ENCODE peak calls at places on chromosomes 13 and 19, in six cellular contexts. One of them, this sample, is unnamed.
A peak's percentile ranks its signal among the peaks of the same experiment; 100 is the strongest.

GRCh38 chr19:30651066-30651465 is 278.9 kb downstream of the ZNF536 start:
- DNase-seq in upper lobe of left lung: no peak
- DNase-seq in stomach: no peak
- DNase-seq in uterus: no peak
- DNase-seq in thyroid gland: no peak
- DNase-seq in heart left ventricle: no peak
- DNase-seq in this sample: peak; percentile 74

GRCh38 chr19:29971648-29972047 is 29.6 kb downstream of the URI1 start:
- DNase-seq in upper lobe of left lung: no peak
- DNase-seq in stomach: no peak
- DNase-seq in thyroid gland: no peak
- DNase-seq in heart left ventricle: no peak
- DNase-seq in uterus: no peak
- DNase-seq in this sample: no peak

GRCh38 chr19:42095814-42096230 is 19.9 kb downstream of the ZNF574 start:
- DNase-seq in thyroid gland: no peak
- DNase-seq in upper lobe of left lung: no peak
- DNase-seq in heart left ventricle: no peak
- DNase-seq in uterus: no peak
- DNase-seq in stomach: no peak
- DNase-seq in this sample: no peak

GRCh38 chr13:107192289-107192688 is 624.4 kb upstream of the ARGLU1 start:
- DNase-seq in thyroid gland: no peak
- DNase-seq in uterus: no peak
- DNase-seq in stomach: peak; percentile 37
- DNase-seq in heart left ventricle: no peak
- DNase-seq in upper lobe of left lung: peak; percentile 54
- DNase-seq in this sample: no peak

GRCh38 chr13:74187564-74187963 is 53.4 kb upstream of the KLF12 start:
- DNase-seq in thyroid gland: no peak
- DNase-seq in stomach: no peak
- DNase-seq in heart left ventricle: no peak
- DNase-seq in upper lobe of left lung: no peak
- DNase-seq in uterus: no peak
- DNase-seq in this sample: no peak

GRCh38 chr19:5057860-5058259 is 88.9 kb downstream of the KDM4B start:
- DNase-seq in thyroid gland: no peak
- DNase-seq in uterus: no peak
- DNase-seq in heart left ventricle: no peak
- DNase-seq in stomach: no peak
- DNase-seq in upper lobe of left lung: no peak
- DNase-seq in this sample: no peak

GRCh38 chr13:66402071-66402470 is 828.1 kb downstream of the PCDH9 start:
- DNase-seq in upper lobe of left lung: no peak
- DNase-seq in thyroid gland: no peak
- DNase-seq in heart left ventricle: no peak
- DNase-seq in uterus: no peak
- DNase-seq in stomach: no peak
- DNase-seq in this sample: no peak

GRCh38 chr13:34358811-34359513 is 541.0 kb downstream of the RFC3 start:
- DNase-seq in uterus: no peak
- DNase-seq in upper lobe of left lung: no peak
- DNase-seq in stomach: no peak
- DNase-seq in thyroid gland: no peak
- DNase-seq in heart left ventricle: no peak
- DNase-seq in this sample: no peak

GRCh38 chr13:71659427-71659826 is 207.6 kb downstream of the DACH1 start:
- DNase-seq in upper lobe of left lung: no peak
- DNase-seq in uterus: no peak
- DNase-seq in heart left ventricle: no peak
- DNase-seq in stomach: no peak
- DNase-seq in thyroid gland: no peak
- DNase-seq in this sample: no peak

GRCh38 chr19:9671654-9672053 is 3.2 kb downstream of the ZNF562 start:
- DNase-seq in upper lobe of left lung: no peak
- DNase-seq in uterus: no peak
- DNase-seq in heart left ventricle: no peak
- DNase-seq in stomach: no peak
- DNase-seq in thyroid gland: no peak
- DNase-seq in this sample: no peak

GRCh38 chr13:75318138-75318833 is 163.7 kb downstream of the TBC1D4 start:
- DNase-seq in thyroid gland: no peak
- DNase-seq in heart left ventricle: no peak
- DNase-seq in stomach: no peak
- DNase-seq in uterus: no peak
- DNase-seq in upper lobe of left lung: no peak
- DNase-seq in this sample: no peak

GRCh38 chr13:42055500-42056085 is 7.1 kb downstream of the DGKH start:
- DNase-seq in upper lobe of left lung: no peak
- DNase-seq in stomach: no peak
- DNase-seq in uterus: no peak
- DNase-seq in thyroid gland: no peak
- DNase-seq in heart left ventricle: no peak
- DNase-seq in this sample: no peak

GRCh38 chr13:113922412-113923118 is 51.3 kb downstream of the C13orf46 start:
- DNase-seq in stomach: peak; percentile 11
- DNase-seq in thyroid gland: no peak
- DNase-seq in heart left ventricle: no peak
- DNase-seq in upper lobe of left lung: peak; percentile 7
- DNase-seq in uterus: peak; percentile 6
- DNase-seq in this sample: peak; percentile 62

GRCh38 chr19:10001899-10002298 is 8.4 kb downstream of the COL5A3 start:
- DNase-seq in upper lobe of left lung: no peak
- DNase-seq in heart left ventricle: peak; percentile 73
- DNase-seq in stomach: peak; percentile 67
- DNase-seq in uterus: no peak
- DNase-seq in thyroid gland: peak; percentile 11
- DNase-seq in this sample: no peak

GRCh38 chr19:31883299-31883990 is 462.0 kb upstream of the ZNF507 start:
- DNase-seq in heart left ventricle: no peak
- DNase-seq in stomach: no peak
- DNase-seq in thyroid gland: no peak
- DNase-seq in upper lobe of left lung: no peak
- DNase-seq in uterus: no peak
- DNase-seq in this sample: peak; percentile 82

GRCh38 chr13:98941118-98941517 is 36.7 kb downstream of the DOCK9 start:
- DNase-seq in thyroid gland: no peak
- DNase-seq in upper lobe of left lung: no peak
- DNase-seq in stomach: no peak
- DNase-seq in uterus: no peak
- DNase-seq in heart left ventricle: no peak
- DNase-seq in this sample: no peak

GRCh38 chr19:45881909-45882528 is 3.9 kb downstream of the IRF2BP1 start:
- DNase-seq in stomach: peak; percentile 81
- DNase-seq in uterus: no peak
- DNase-seq in heart left ventricle: no peak
- DNase-seq in upper lobe of left lung: no peak
- DNase-seq in thyroid gland: no peak
- DNase-seq in this sample: no peak

GRCh38 chr19:50565984-50566903 is 2.0 kb downstream of the LRRC4B start:
- DNase-seq in thyroid gland: no peak
- DNase-seq in stomach: no peak
- DNase-seq in upper lobe of left lung: no peak
- DNase-seq in heart left ventricle: no peak
- DNase-seq in uterus: no peak
- DNase-seq in this sample: no peak

GRCh38 chr13:57629821-57630235 is 1.7 kb upstream of the PCDH17 start:
- DNase-seq in uterus: peak; percentile 74
- DNase-seq in upper lobe of left lung: peak; percentile 65
- DNase-seq in thyroid gland: peak; percentile 48
- DNase-seq in heart left ventricle: peak; percentile 91
- DNase-seq in stomach: peak; percentile 67
- DNase-seq in this sample: peak; percentile 58

GRCh38 chr13:66264976-66265375 is 965.2 kb downstream of the PCDH9 start:
- DNase-seq in uterus: no peak
- DNase-seq in heart left ventricle: no peak
- DNase-seq in stomach: no peak
- DNase-seq in upper lobe of left lung: no peak
- DNase-seq in thyroid gland: no peak
- DNase-seq in this sample: no peak

GRCh38 chr13:101150998-101151397 is 265.3 kb downstream of the NALCN start:
- DNase-seq in thyroid gland: peak; percentile 30
- DNase-seq in upper lobe of left lung: no peak
- DNase-seq in stomach: no peak
- DNase-seq in uterus: no peak
- DNase-seq in heart left ventricle: no peak
- DNase-seq in this sample: no peak

GRCh38 chr13:101152184-101152583 is 264.1 kb downstream of the NALCN start:
- DNase-seq in stomach: no peak
- DNase-seq in upper lobe of left lung: no peak
- DNase-seq in heart left ventricle: no peak
- DNase-seq in uterus: no peak
- DNase-seq in thyroid gland: peak; percentile 56
- DNase-seq in this sample: no peak

GRCh38 chr13:101157261-101157660 is 259.0 kb downstream of the NALCN start:
- DNase-seq in upper lobe of left lung: no peak
- DNase-seq in stomach: no peak
- DNase-seq in heart left ventricle: no peak
- DNase-seq in thyroid gland: peak; percentile 47
- DNase-seq in uterus: no peak
- DNase-seq in this sample: no peak

GRCh38 chr13:101155920-101156319 is 260.4 kb downstream of the NALCN start:
- DNase-seq in stomach: no peak
- DNase-seq in upper lobe of left lung: no peak
- DNase-seq in uterus: no peak
- DNase-seq in thyroid gland: no peak
- DNase-seq in heart left ventricle: no peak
- DNase-seq in this sample: no peak
- TF ChIP-seq CTCF in stomach: peak; percentile 22
- TF ChIP-seq CTCF in upper lobe of left lung: no peak
- TF ChIP-seq CTCF in uterus: no peak
- TF ChIP-seq CTCF in thyroid gland: peak; percentile 17
- TF ChIP-seq CTCF in heart left ventricle: peak; percentile 12
- TF ChIP-seq CTCF in this sample: no peak

DNA sequence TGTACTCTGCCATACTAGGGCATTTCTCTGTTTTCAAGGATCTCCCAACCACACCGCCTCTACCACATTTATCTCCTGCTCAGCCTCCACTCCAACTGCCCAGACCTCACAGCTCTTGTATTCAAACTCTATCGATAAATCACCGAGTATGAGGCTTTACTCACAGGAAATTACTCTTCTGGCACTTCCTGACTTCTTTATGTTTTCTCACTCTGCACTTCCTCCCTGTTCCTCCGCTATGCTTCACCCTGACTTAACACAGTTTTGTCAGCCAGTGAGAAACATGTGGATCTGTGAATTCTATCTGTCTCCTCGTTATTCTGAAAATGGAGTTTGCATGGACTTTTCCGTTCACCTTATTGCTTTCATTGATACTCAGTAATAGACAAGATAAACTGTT is 2.6 kb upstream of the CARD8 start:
- DNase-seq in stomach: no peak
- DNase-seq in upper lobe of left lung: no peak
- DNase-seq in thyroid gland: no peak
- DNase-seq in heart left ventricle: no peak
- DNase-seq in uterus: no peak
- DNase-seq in this sample: no peak
- TF ChIP-seq POLR2A in stomach: no peak
- TF ChIP-seq POLR2A in upper lobe of left lung: no peak
- TF ChIP-seq POLR2A in thyroid gland: no peak
- TF ChIP-seq POLR2A in heart left ventricle: no peak
- TF ChIP-seq POLR2A in uterus: no peak
- TF ChIP-seq POLR2A in this sample: no peak

GRCh38 chr13:20525144-20525600 is 485 bp downstream of the CRYL1 start:
- DNase-seq in stomach: peak; percentile 41
- DNase-seq in heart left ventricle: peak; percentile 33
- DNase-seq in upper lobe of left lung: peak; percentile 44
- DNase-seq in uterus: peak; percentile 23
- DNase-seq in thyroid gland: peak; percentile 38
- DNase-seq in this sample: peak; percentile 88

GRCh38 chr13:20525601-20526544 is at the start of gene CRYL1:
- DNase-seq in upper lobe of left lung: peak; percentile 88
- DNase-seq in stomach: peak; percentile 82
- DNase-seq in heart left ventricle: peak; percentile 84
- DNase-seq in uterus: peak; percentile 62
- DNase-seq in thyroid gland: peak; percentile 77
- DNase-seq in this sample: peak; percentile 68

GRCh38 chr13:20521388-20521787 is 4.3 kb downstream of the CRYL1 start:
- DNase-seq in thyroid gland: no peak
- DNase-seq in stomach: no peak
- DNase-seq in heart left ventricle: no peak
- DNase-seq in upper lobe of left lung: no peak
- DNase-seq in uterus: no peak
- DNase-seq in this sample: no peak

GRCh38 chr13:20528451-20528850 is 2.8 kb upstream of the CRYL1 start:
- DNase-seq in upper lobe of left lung: no peak
- DNase-seq in stomach: no peak
- DNase-seq in thyroid gland: no peak
- DNase-seq in heart left ventricle: no peak
- DNase-seq in uterus: no peak
- DNase-seq in this sample: no peak

DNA sequence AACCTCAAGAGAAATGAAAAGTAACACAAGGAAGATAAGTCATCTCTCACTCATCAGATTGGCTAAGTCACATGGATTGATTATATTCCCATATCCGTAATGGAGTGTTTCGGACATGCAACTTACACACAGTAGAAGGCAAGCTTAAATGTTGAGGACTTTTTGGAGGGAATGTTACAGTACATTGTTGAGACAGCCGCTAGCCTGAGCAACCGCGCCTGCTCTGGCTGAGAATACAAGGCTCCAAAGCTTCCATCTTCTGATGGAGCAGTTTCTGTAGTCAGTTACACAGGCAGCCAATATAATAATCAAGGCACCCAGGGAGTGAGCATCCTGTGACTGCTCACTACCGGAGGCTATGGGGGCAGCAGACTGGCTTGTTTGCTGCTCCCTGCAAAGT is 1.0 kb upstream of the CRYL1 start:
- DNase-seq in upper lobe of left lung: no peak
- DNase-seq in heart left ventricle: no peak
- DNase-seq in stomach: no peak
- DNase-seq in uterus: no peak
- DNase-seq in thyroid gland: peak; percentile 9
- DNase-seq in this sample: no peak
- H3K4me3 ChIP-seq in upper lobe of left lung: peak overlapping the region; percentile 92
- H3K4me3 ChIP-seq in heart left ventricle: peak overlapping the region; percentile 82
- H3K4me3 ChIP-seq in stomach: peak overlapping the region; percentile 64
- H3K4me3 ChIP-seq in uterus: peak overlapping the region; percentile 48
- H3K4me3 ChIP-seq in thyroid gland: no peak overlapping the region
- H3K4me3 ChIP-seq in this sample: no peak overlapping the region

GRCh38 chr13:60329221-60329983 is 67.6 kb upstream of the TDRD3 start:
- DNase-seq in stomach: peak; percentile 34
- DNase-seq in thyroid gland: no peak
- DNase-seq in uterus: no peak
- DNase-seq in upper lobe of left lung: peak; percentile 53
- DNase-seq in heart left ventricle: no peak
- DNase-seq in this sample: no peak
- TF ChIP-seq CTCF in stomach: no peak
- TF ChIP-seq CTCF in thyroid gland: no peak
- TF ChIP-seq CTCF in uterus: no peak
- TF ChIP-seq CTCF in upper lobe of left lung: peak; percentile 26
- TF ChIP-seq CTCF in heart left ventricle: no peak
- TF ChIP-seq CTCF in this sample: no peak

GRCh38 chr19:43594710-43595604 is 977 bp downstream of the IRGQ start:
- DNase-seq in thyroid gland: peak; percentile 43
- DNase-seq in upper lobe of left lung: peak; percentile 65
- DNase-seq in uterus: no peak
- DNase-seq in heart left ventricle: peak; percentile 49
- DNase-seq in stomach: peak; percentile 56
- DNase-seq in this sample: peak; percentile 93
- TF ChIP-seq POLR2A in thyroid gland: no peak
- TF ChIP-seq POLR2A in upper lobe of left lung: no peak
- TF ChIP-seq POLR2A in uterus: no peak
- TF ChIP-seq POLR2A in heart left ventricle: no peak
- TF ChIP-seq POLR2A in stomach: no peak
- TF ChIP-seq POLR2A in this sample: no peak